ENCODE peak calls at places on chromosomes 13 and 19, in eight cellular contexts. Q is spleen; B is fibroblast of lung; J is CD4-positive, alpha-beta T cell; U is PC-3; S is tibial artery; T is ovary; L is brain microvascular endothelial cell. O is an unnamed sample.

GRCh38 chr19:11387154-11388034 is 3.3 kb upstream of the EPOR start:
- DNase-seq in T (no peak), Q (no peak), U (no peak), S (no peak), J (no peak), B (no peak), L (no peak), O (no peak)

GRCh38 chr19:3361384-3362216 is 4.8 kb upstream of the NFIC start:
- DNase-seq in U (no peak), B (no peak), L (no peak), S (no peak), J (no peak), T (peak), Q (no peak), O (no peak)

GRCh38 chr19:7734220-7735203 is 2.6 kb upstream of the CLEC4G start:
- DNase-seq in U (no peak), J (no peak), B (peak), L (no peak), S (no peak), Q (peak), T (no peak), O (no peak)

GRCh38 chr19:13606156-13606555 is 99.9 kb upstream of the CACNA1A start:
- DNase-seq in T (no peak), Q (peak), B (no peak), J (no peak), U (no peak), S (no peak), L (no peak), O (no peak)

GRCh38 chr19:30017172-30017571 is 75.1 kb downstream of the URI1 start:
- DNase-seq in L (no peak), S (no peak), B (no peak), J (no peak), U (no peak), Q (no peak), T (no peak), O (no peak)

GRCh38 chr19:6064016-6064702 is 46.1 kb downstream of the RFX2 start:
- DNase-seq in U (peak), J (no peak), B (no peak), Q (no peak), L (no peak), S (no peak), T (peak), O (no peak)

GRCh38 chr19:13842294-13843103 is 34.4 kb upstream of the NANOS3 start:
- DNase-seq in Q (peak), T (peak), U (peak), S (peak), L (no peak), B (peak), J (peak), O (peak)

GRCh38 chr13:87274209-87274819 is 396.9 kb upstream of the SLITRK5 start:
- DNase-seq in J (no peak), S (no peak), T (no peak), L (no peak), B (peak), Q (no peak), U (peak), O (peak)

GRCh38 chr13:59409211-59409610 is 754.5 kb downstream of the DIAPH3 start:
- DNase-seq in S (no peak), T (peak), Q (peak), B (peak), U (no peak), L (peak), J (no peak), O (peak)

GRCh38 chr19:5889288-5889971 is 14.2 kb downstream of the NDUFA11 start:
- DNase-seq in J (no peak), Q (no peak), U (no peak), T (no peak), S (no peak), L (no peak), B (peak), O (no peak)

GRCh38 chr13:110533771-110534670 is 27.5 kb downstream of the RAB20 start:
- DNase-seq in B (no peak), U (no peak), S (no peak), L (no peak), Q (no peak), J (no peak), T (no peak), O (no peak)

GRCh38 chr13:77507931-77508776 is 27.4 kb upstream of the SCEL start:
- DNase-seq in T (no peak), S (no peak), Q (no peak), L (peak), B (peak), U (peak), J (no peak), O (no peak)

GRCh38 chr13:100138859-100139491 is 50.1 kb downstream of the PCCA start:
- DNase-seq in L (no peak), U (no peak), Q (no peak), S (no peak), T (no peak), B (no peak), J (no peak), O (no peak)

GRCh38 chr19:33438016-33438671 is 64.6 kb downstream of the CEBPG start:
- DNase-seq in U (peak), Q (peak), L (no peak), J (no peak), S (no peak), T (no peak), B (no peak), O (no peak)

GRCh38 chr19:5170329-5170745 is 170.3 kb downstream of the PTPRS start:
- DNase-seq in Q (peak), J (peak), B (no peak), U (no peak), L (no peak), S (no peak), T (no peak), O (peak)

GRCh38 chr13:97448503-97449251 is 14.7 kb downstream of the RAP2A start:
- DNase-seq in T (no peak), B (no peak), Q (no peak), L (no peak), S (no peak), J (no peak), U (no peak), O (no peak)

GRCh38 chr19:4061683-4062575 is 4.8 kb downstream of the ZBTB7A start:
- DNase-seq in L (no peak), T (peak), J (no peak), Q (peak), B (no peak), S (no peak), U (peak), O (peak)

GRCh38 chr13:40637644-40638043 is 28.8 kb downstream of the FOXO1 start:
- DNase-seq in T (no peak), S (no peak), B (no peak), J (no peak), Q (no peak), U (no peak), L (peak), O (no peak)

GRCh38 chr13:23679214-23679613 is 109.0 kb downstream of the TNFRSF19 start:
- DNase-seq in T (no peak), L (peak), S (no peak), U (peak), J (no peak), B (peak), Q (no peak), O (no peak)

GRCh38 chr19:2055871-2056809 is 5.1 kb upstream of the MKNK2 start:
- DNase-seq in J (no peak), L (no peak), U (peak), S (peak), Q (peak), T (peak), B (peak), O (no peak)

DNA sequence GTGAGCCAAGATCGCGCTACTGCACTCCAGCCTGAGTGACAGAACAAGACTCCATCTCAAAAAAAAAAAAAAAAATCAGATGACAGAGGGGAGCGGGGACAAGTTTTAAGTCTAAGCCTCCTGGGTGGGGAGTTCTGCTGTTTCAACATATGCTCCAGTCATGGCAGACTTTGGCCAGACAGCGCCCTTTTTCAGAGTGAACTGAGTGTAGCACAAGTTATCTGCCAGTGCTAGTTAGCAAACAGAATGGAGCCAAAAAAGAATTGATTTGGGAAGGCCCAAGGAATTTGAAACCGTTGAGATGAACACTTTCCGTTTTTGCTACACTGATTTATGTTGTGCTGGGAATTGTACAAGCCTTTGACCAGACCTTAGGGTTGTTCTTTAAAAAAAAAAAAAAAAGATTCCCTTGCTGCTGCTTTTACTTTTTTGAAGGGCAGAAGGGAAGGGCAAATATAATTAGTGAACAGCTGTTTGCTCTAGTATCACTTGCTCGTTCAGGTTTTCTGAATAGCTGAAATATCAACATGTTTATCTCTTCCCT is 5.7 kb downstream of the ACTN4 start:
- DNase-seq in J (no peak), T (peak), S (peak), Q (no peak), B (peak), L (no peak), U (no peak), O (peak)
- H3K27ac ChIP-seq in J (no peak), T (no peak), S (peak), Q (peak), B (peak), L (peak), U (peak), O (peak)

GRCh38 chr19:41427647-41428480 is 690 bp upstream of the B3GNT8 start:
- DNase-seq in J (no peak), S (peak), U (no peak), L (no peak), T (peak), Q (no peak), B (peak), O (no peak)
- TF ChIP-seq CTCF in J (no peak), S (no peak), U (no peak), L (peak), T (no peak), Q (no peak), B (no peak), O (no peak)

GRCh38 chr13:26838821-26839220 is 78.2 kb upstream of the GPR12 start:
- DNase-seq in S (no peak), L (no peak), U (no peak), T (no peak), J (no peak), B (no peak), Q (no peak), O (no peak)

GRCh38 chr13:26831336-26831908 is 70.8 kb upstream of the GPR12 start:
- DNase-seq in B (no peak), S (no peak), U (no peak), L (no peak), J (no peak), T (no peak), Q (no peak), O (no peak)

GRCh38 chr13:26837997-26838396 is 77.4 kb upstream of the GPR12 start:
- DNase-seq in U (peak), T (no peak), J (no peak), L (no peak), Q (no peak), S (no peak), B (no peak), O (no peak)

GRCh38 chr13:26839682-26840081 is 79.1 kb upstream of the GPR12 start:
- DNase-seq in L (no peak), B (no peak), T (no peak), U (no peak), Q (no peak), J (no peak), S (no peak), O (no peak)

GRCh38 chr13:26837102-26837501 is 76.5 kb upstream of the GPR12 start:
- DNase-seq in S (no peak), J (no peak), U (no peak), L (no peak), T (no peak), B (no peak), Q (no peak), O (no peak)
- H3K27ac ChIP-seq in S (no peak), J (no peak), U (no peak), L (no peak), T (no peak), B (no peak), Q (no peak), O (no peak)

DNA sequence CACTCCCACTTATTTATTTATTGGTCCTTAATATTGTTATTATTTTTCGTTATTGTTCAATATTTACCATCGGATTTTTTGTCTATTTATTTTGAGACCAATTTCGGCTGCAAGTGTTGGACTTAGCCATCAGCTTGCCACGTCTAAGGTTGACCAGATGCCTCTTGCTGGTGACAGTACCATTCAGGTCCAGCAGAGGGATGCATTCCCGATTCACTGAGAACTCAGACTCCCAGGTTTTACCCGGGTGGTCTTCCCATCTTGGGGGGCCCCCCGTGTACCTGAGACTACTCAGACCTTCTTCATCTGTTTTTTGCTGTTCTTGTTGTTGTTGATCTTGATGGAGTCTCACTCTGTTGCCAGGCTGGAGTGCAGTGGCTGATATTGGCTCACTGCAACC is 1435.2 kb downstream of the UQCRFS1 start:
- DNase-seq in T (no peak), Q (no peak), L (no peak), B (no peak), U (no peak), J (no peak), S (no peak), O (peak)
- TF ChIP-seq CTCF in T (no peak), Q (no peak), L (peak), B (peak), U (no peak), J (no peak), S (no peak), O (peak)

GRCh38 chr19:45515081-45515624 is 7.9 kb downstream of the VASP start:
- DNase-seq in S (peak), L (no peak), Q (peak), B (no peak), J (no peak), T (no peak), U (no peak), O (no peak)
- H3K27ac ChIP-seq in S (peak), L (no peak), Q (peak), B (no peak), J (peak), T (no peak), U (peak), O (no peak)

DNA sequence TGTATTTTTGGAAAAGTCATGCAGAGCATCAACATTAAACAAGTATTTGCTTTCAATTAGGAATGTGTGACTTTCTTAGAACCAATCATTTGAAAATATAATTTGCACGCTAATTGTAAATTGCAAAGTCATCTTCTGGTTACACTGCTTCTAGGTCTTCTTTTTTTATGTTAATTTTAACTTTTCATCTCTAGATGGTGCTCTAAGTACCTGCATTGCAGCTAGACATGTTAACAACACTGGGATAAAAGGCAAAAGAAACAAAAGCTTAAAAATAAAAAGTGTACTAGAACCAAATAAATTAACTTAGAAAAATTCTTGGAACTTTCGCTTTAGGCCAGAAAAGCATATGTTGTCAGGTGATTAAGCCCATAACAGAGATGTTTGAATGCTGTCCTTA is 2758.2 kb downstream of the PCDH9 start:
- DNase-seq in Q (no peak), J (no peak), T (no peak), U (peak), S (no peak), B (peak), L (no peak), O (no peak)
- TF ChIP-seq CTCF in Q (no peak), J (no peak), T (no peak), U (peak), S (no peak), B (no peak), L (peak), O (no peak)

DNA sequence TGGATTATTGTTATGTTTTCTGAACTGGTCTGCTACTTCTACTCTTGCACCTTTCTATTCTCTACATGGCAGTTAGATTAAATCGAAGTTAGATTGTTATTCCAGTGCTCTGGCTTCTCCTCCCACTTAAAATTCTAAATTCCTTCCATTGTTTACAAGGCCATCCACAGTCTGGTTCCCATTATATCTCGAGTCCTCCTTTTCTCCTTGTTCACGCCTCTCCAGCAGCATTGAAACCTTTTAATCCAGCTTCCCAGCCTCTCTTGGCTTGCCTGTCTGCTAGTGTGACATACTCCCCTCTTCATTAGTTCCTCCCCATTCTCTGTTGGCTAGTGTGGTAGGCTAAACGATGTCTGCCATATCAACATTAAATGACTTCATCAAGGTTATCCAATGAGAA is 54.5 kb downstream of the DNAJC15 start:
- DNase-seq in J (no peak), B (no peak), T (no peak), Q (no peak), L (no peak), S (no peak), U (no peak), O (no peak)
- H3K27ac ChIP-seq in J (no peak), B (no peak), T (no peak), Q (no peak), L (no peak), S (no peak), U (no peak), O (no peak)

DNA sequence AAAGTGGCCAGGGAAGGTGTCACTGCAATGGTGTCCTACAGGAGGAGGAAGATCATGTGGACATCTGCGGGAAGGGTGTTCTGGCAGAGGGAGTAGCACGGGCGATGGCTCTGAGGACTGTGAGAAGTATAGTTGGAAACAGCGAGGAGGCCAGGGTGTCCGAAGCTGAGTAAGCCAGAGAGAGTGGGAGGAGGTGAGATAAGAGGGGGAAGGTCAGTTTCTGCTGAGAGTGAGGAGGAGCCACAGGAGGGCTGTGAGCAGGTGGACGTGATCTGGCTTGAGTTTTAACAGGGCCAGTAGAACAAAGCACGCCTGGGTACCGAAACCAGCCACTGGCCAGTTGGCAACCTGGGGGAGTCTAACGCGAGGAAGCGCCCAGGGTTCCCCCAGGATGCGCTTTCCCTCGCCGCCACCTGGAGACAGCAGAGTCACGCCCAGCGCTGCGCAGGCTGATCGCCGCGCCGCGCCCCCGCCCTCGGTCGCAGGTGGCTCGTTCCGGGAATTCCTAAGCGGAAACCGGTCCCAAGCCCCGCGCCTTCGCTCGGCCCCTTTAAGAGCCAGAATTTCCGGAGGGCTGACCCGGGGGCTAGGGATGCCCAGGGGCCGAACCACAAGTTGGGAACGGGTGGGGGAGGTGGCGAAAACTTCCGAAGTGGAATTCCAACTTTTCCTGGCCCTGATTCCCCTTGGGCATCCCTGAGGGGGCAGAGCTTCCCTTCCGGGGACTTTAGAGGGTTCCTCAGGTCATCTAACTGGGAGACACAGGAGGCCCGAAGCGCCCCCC is 1.1 kb upstream of the LSR start:
- DNase-seq in Q (peak), T (peak), L (no peak), U (peak), J (peak), S (no peak), B (no peak), O (peak)
- TF ChIP-seq CTCF in Q (peak), T (no peak), L (no peak), U (peak), J (peak), S (no peak), B (no peak), O (peak)

GRCh38 chr13:95392597-95392996 is 91.3 kb upstream of the ABCC4 start:
- DNase-seq in S (no peak), U (no peak), J (no peak), L (no peak), B (no peak), T (no peak), Q (no peak), O (no peak)
- H3K27ac ChIP-seq in S (no peak), U (no peak), J (no peak), L (no peak), B (no peak), T (no peak), Q (no peak), O (no peak)

GRCh38 chr13:66425741-66426140 is 804.4 kb downstream of the PCDH9 start:
- DNase-seq in J (no peak), L (peak), B (peak), T (no peak), S (no peak), U (no peak), Q (no peak), O (no peak)

GRCh38 chr13:66430266-66430665 is 799.9 kb downstream of the PCDH9 start:
- DNase-seq in J (no peak), B (peak), S (no peak), T (no peak), L (no peak), Q (no peak), U (no peak), O (no peak)

GRCh38 chr13:66427330-66427990 is 802.7 kb downstream of the PCDH9 start:
- DNase-seq in J (no peak), L (no peak), S (no peak), B (no peak), U (no peak), T (no peak), Q (no peak), O (no peak)

DNA sequence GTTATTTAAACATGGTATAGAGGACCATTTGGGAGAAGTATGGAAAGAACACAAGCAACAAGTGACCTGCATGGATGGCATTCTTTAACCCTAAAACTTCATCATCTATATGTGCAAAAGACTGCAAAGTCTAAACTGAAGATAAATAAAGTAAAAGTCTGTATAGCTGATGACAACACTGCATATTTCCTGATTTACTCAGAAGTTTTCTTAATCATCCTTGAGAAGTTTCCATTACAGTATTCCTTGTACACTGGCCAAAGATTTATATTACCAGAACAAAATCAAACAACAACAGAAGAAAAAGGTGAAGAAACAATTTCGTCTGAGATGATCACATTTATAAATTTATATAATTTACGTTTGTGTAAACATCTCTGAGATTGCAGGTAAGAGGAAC is 805.7 kb downstream of the PCDH9 start:
- DNase-seq in Q (no peak), T (no peak), S (no peak), B (peak), J (no peak), L (no peak), U (peak), O (no peak)
- TF ChIP-seq CTCF in Q (no peak), T (no peak), S (no peak), B (no peak), J (no peak), L (no peak), U (no peak), O (no peak)